ENCODE peak calls at places on chromosomes 5 and 9, in nine cellular contexts. One of them, this sample, is unnamed.

GRCh38 chr9:93826905-93827544 is 128.1 kb downstream of the BARX1 start:
- DNase-seq in CD8-positive, alpha-beta T cell: no peak
- DNase-seq in SW480: no peak
- DNase-seq in naive B cell: no peak
- DNase-seq in hypothalamus: no peak
- DNase-seq in spleen: no peak
- DNase-seq in ELR: no peak
- DNase-seq in adipocyte: no peak
- DNase-seq in GM12865: no peak
- DNase-seq in this sample: no peak

GRCh38 chr5:160497897-160498296 is 76.2 kb downstream of the PTTG1 start:
- DNase-seq in CD8-positive, alpha-beta T cell: no peak
- DNase-seq in ELR: no peak
- DNase-seq in hypothalamus: no peak
- DNase-seq in GM12865: no peak
- DNase-seq in naive B cell: no peak
- DNase-seq in adipocyte: no peak
- DNase-seq in spleen: no peak
- DNase-seq in SW480: no peak
- DNase-seq in this sample: no peak

GRCh38 chr5:55101556-55102276 is 730 bp upstream of the GZMA start:
- DNase-seq in CD8-positive, alpha-beta T cell: no peak
- DNase-seq in hypothalamus: no peak
- DNase-seq in SW480: no peak
- DNase-seq in naive B cell: no peak
- DNase-seq in spleen: no peak
- DNase-seq in GM12865: no peak
- DNase-seq in adipocyte: no peak
- DNase-seq in ELR: no peak
- DNase-seq in this sample: no peak

GRCh38 chr5:139708877-139709586 is 60.9 kb downstream of the CXXC5 start:
- DNase-seq in spleen: peak
- DNase-seq in SW480: peak
- DNase-seq in hypothalamus: no peak
- DNase-seq in CD8-positive, alpha-beta T cell: no peak
- DNase-seq in adipocyte: peak
- DNase-seq in GM12865: no peak
- DNase-seq in naive B cell: peak
- DNase-seq in ELR: peak
- DNase-seq in this sample: peak

GRCh38 chr9:30630459-30630858 is 1754.0 kb upstream of the ACO1 start:
- DNase-seq in ELR: no peak
- DNase-seq in naive B cell: no peak
- DNase-seq in spleen: no peak
- DNase-seq in SW480: no peak
- DNase-seq in adipocyte: no peak
- DNase-seq in CD8-positive, alpha-beta T cell: no peak
- DNase-seq in GM12865: no peak
- DNase-seq in hypothalamus: no peak
- DNase-seq in this sample: no peak

GRCh38 chr9:134723037-134723436 is 81.4 kb downstream of the COL5A1 start:
- DNase-seq in hypothalamus: no peak
- DNase-seq in SW480: no peak
- DNase-seq in spleen: no peak
- DNase-seq in CD8-positive, alpha-beta T cell: no peak
- DNase-seq in GM12865: no peak
- DNase-seq in naive B cell: no peak
- DNase-seq in ELR: no peak
- DNase-seq in adipocyte: no peak
- DNase-seq in this sample: no peak

GRCh38 chr5:9058666-9059065 is 487.2 kb downstream of the SEMA5A start:
- DNase-seq in spleen: no peak
- DNase-seq in hypothalamus: no peak
- DNase-seq in ELR: peak
- DNase-seq in naive B cell: no peak
- DNase-seq in CD8-positive, alpha-beta T cell: no peak
- DNase-seq in SW480: no peak
- DNase-seq in adipocyte: peak
- DNase-seq in GM12865: no peak
- DNase-seq in this sample: no peak

GRCh38 chr5:145925803-145926202 is 10.6 kb upstream of the SH3RF2 start:
- DNase-seq in hypothalamus: no peak
- DNase-seq in naive B cell: no peak
- DNase-seq in GM12865: no peak
- DNase-seq in CD8-positive, alpha-beta T cell: no peak
- DNase-seq in spleen: no peak
- DNase-seq in adipocyte: peak
- DNase-seq in ELR: peak
- DNase-seq in SW480: no peak
- DNase-seq in this sample: no peak

GRCh38 chr5:65086234-65086886 is 317.6 kb downstream of the CWC27 start:
- DNase-seq in GM12865: no peak
- DNase-seq in adipocyte: no peak
- DNase-seq in spleen: no peak
- DNase-seq in hypothalamus: no peak
- DNase-seq in SW480: peak
- DNase-seq in naive B cell: no peak
- DNase-seq in CD8-positive, alpha-beta T cell: no peak
- DNase-seq in ELR: peak
- DNase-seq in this sample: no peak

GRCh38 chr9:95626885-95627558 is 110.3 kb upstream of the PTCH1 start:
- DNase-seq in GM12865: peak
- DNase-seq in SW480: no peak
- DNase-seq in CD8-positive, alpha-beta T cell: no peak
- DNase-seq in adipocyte: no peak
- DNase-seq in hypothalamus: no peak
- DNase-seq in spleen: peak
- DNase-seq in naive B cell: no peak
- DNase-seq in ELR: peak
- DNase-seq in this sample: peak

GRCh38 chr9:2859776-2860379 is 16.0 kb upstream of the PUM3 start:
- DNase-seq in SW480: peak
- DNase-seq in spleen: no peak
- DNase-seq in naive B cell: no peak
- DNase-seq in adipocyte: peak
- DNase-seq in CD8-positive, alpha-beta T cell: no peak
- DNase-seq in hypothalamus: no peak
- DNase-seq in GM12865: peak
- DNase-seq in ELR: peak
- DNase-seq in this sample: peak

GRCh38 chr9:81844131-81844567 is 84.1 kb upstream of the SPATA31D4 start:
- DNase-seq in naive B cell: no peak
- DNase-seq in adipocyte: no peak
- DNase-seq in ELR: no peak
- DNase-seq in spleen: no peak
- DNase-seq in GM12865: no peak
- DNase-seq in SW480: no peak
- DNase-seq in hypothalamus: no peak
- DNase-seq in CD8-positive, alpha-beta T cell: no peak
- DNase-seq in this sample: no peak

GRCh38 chr9:20988916-20989315 is 42.5 kb downstream of the HACD4 start:
- DNase-seq in SW480: no peak
- DNase-seq in hypothalamus: no peak
- DNase-seq in ELR: no peak
- DNase-seq in adipocyte: peak
- DNase-seq in naive B cell: no peak
- DNase-seq in GM12865: no peak
- DNase-seq in CD8-positive, alpha-beta T cell: no peak
- DNase-seq in spleen: no peak
- DNase-seq in this sample: no peak

GRCh38 chr9:133795049-133795448 is 56.9 kb upstream of the SARDH start:
- DNase-seq in ELR: no peak
- DNase-seq in SW480: no peak
- DNase-seq in hypothalamus: no peak
- DNase-seq in CD8-positive, alpha-beta T cell: no peak
- DNase-seq in GM12865: no peak
- DNase-seq in adipocyte: no peak
- DNase-seq in naive B cell: no peak
- DNase-seq in spleen: no peak
- DNase-seq in this sample: no peak

GRCh38 chr5:73902327-73903051 is 276.5 kb downstream of the ARHGEF28 start:
- DNase-seq in adipocyte: peak
- DNase-seq in naive B cell: peak
- DNase-seq in ELR: peak
- DNase-seq in spleen: no peak
- DNase-seq in SW480: peak
- DNase-seq in CD8-positive, alpha-beta T cell: no peak
- DNase-seq in hypothalamus: no peak
- DNase-seq in GM12865: peak
- DNase-seq in this sample: no peak

GRCh38 chr5:2105141-2105540 is 222.4 kb upstream of the IRX4 start:
- DNase-seq in CD8-positive, alpha-beta T cell: no peak
- DNase-seq in naive B cell: no peak
- DNase-seq in ELR: no peak
- DNase-seq in hypothalamus: no peak
- DNase-seq in GM12865: no peak
- DNase-seq in adipocyte: no peak
- DNase-seq in spleen: no peak
- DNase-seq in SW480: no peak
- DNase-seq in this sample: no peak

GRCh38 chr9:73845539-73845938 is 651.6 kb upstream of the RORB start:
- DNase-seq in naive B cell: no peak
- DNase-seq in spleen: no peak
- DNase-seq in ELR: no peak
- DNase-seq in adipocyte: no peak
- DNase-seq in SW480: no peak
- DNase-seq in hypothalamus: no peak
- DNase-seq in CD8-positive, alpha-beta T cell: no peak
- DNase-seq in GM12865: peak
- DNase-seq in this sample: no peak